ENCODE peak calls at places on chromosomes 12 and 14, in four cellular contexts. B is GM12878, Z is K562, I is stomach. C is an unnamed sample.

GRCh38 chr12:122412851-122413433 is 9.5 kb downstream of the CLIP1 start:
- DNase-seq in B (no peak), Z (no peak), I (no peak), C (no peak)

GRCh38 chr12:39275846-39276245 is 167.1 kb downstream of the KIF21A start:
- DNase-seq in B (no peak), Z (no peak), I (no peak), C (no peak)

GRCh38 chr12:89288959-89289358 is 63.3 kb downstream of the DUSP6 start:
- DNase-seq in B (no peak), Z (no peak), I (no peak), C (no peak)

GRCh38 chr14:23569443-23570151 is 2.0 kb upstream of the AP1G2 start:
- DNase-seq in B (no peak), Z (peak), I (no peak), C (no peak)

GRCh38 chr12:14619731-14620501 is 52.2 kb upstream of the PLBD1 start:
- DNase-seq in B (no peak), Z (no peak), I (peak), C (peak)

GRCh38 chr14:90536511-90537191 is 139.8 kb downstream of the CALM1 start:
- DNase-seq in B (no peak), Z (no peak), I (no peak), C (no peak)

GRCh38 chr12:1518486-1518762 is 76.0 kb downstream of the FBXL14 start:
- DNase-seq in B (no peak), Z (no peak), I (no peak), C (no peak)

GRCh38 chr12:21305666-21306065 is 29.1 kb downstream of the SLCO1A2 start:
- DNase-seq in B (no peak), Z (no peak), I (no peak), C (no peak)

GRCh38 chr14:71931492-71932228 is 569 bp upstream of the RGS6 start:
- DNase-seq in B (no peak), Z (no peak), I (no peak), C (no peak)

GRCh38 chr12:78040111-78040510 is 209.4 kb downstream of the NAV3 start:
- DNase-seq in B (no peak), Z (no peak), I (no peak), C (no peak)

GRCh38 chr12:107079172-107080011 is 14.0 kb downstream of the CRY1 start:
- DNase-seq in B (no peak), Z (peak), I (no peak), C (no peak)

GRCh38 chr14:105258846-105259245 is 10.5 kb downstream of the BTBD6 start:
- DNase-seq in B (no peak), Z (no peak), I (peak), C (peak)

GRCh38 chr14:47541652-47542051 is 133.8 kb downstream of the MDGA2 start:
- DNase-seq in B (no peak), Z (no peak), I (no peak), C (no peak)

GRCh38 chr12:52080403-52081201 is 1.1 kb downstream of the SMIM41 start:
- DNase-seq in B (no peak), Z (no peak), I (no peak), C (no peak)

GRCh38 chr14:61997146-61997545 is 234.9 kb downstream of the SNAPC1 start:
- DNase-seq in B (no peak), Z (no peak), I (no peak), C (no peak)

GRCh38 chr14:68193970-68194634 is 374.5 kb downstream of the RAD51B start:
- DNase-seq in B (no peak), Z (no peak), I (no peak), C (no peak)
- TF ChIP-seq EP300 in B (no peak), Z (no peak), I (no peak), C (peak)

GRCh38 chr14:50678163-50678562 is 10.1 kb upstream of the SAV1 start:
- DNase-seq in B (no peak), Z (no peak), I (no peak), C (no peak)

GRCh38 chr14:50675597-50675996 is 7.5 kb upstream of the SAV1 start:
- DNase-seq in B (no peak), Z (no peak), I (no peak), C (no peak)

GRCh38 chr14:50676814-50677516 is 8.9 kb upstream of the SAV1 start:
- DNase-seq in B (no peak), Z (no peak), I (no peak), C (no peak)

GRCh38 chr14:50679674-50680073 is 11.6 kb upstream of the SAV1 start:
- DNase-seq in B (no peak), Z (no peak), I (no peak), C (no peak)

DNA sequence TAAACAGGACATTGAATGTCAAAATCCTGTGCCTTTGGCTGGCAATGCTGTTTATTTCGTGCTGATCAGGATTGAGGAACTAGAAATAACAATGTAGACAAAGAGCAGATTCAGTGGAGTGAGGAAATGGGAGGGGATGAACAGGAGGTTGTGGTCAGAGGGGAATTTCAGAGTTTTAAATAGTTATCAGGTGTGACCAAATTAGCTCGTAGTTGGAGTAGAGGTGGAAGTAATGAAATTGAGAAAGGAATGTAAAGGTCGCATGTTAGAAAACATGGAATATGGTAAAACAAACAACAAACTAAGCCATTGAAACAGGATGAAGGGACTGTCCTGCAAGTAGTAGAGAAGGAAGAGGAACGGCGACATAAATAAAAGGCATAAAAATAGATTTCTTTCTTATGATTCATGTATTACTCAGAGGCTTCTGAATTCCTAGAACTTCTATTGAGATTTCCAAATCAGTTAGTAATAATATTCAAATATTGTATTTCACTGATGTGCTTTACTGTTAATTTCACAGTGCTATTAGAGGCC is 9.5 kb upstream of the SAV1 start:
- DNase-seq in B (peak), Z (no peak), I (no peak), C (no peak)
- TF ChIP-seq POLR2A in B (no peak), Z (no peak), I (no peak), C (no peak)

DNA sequence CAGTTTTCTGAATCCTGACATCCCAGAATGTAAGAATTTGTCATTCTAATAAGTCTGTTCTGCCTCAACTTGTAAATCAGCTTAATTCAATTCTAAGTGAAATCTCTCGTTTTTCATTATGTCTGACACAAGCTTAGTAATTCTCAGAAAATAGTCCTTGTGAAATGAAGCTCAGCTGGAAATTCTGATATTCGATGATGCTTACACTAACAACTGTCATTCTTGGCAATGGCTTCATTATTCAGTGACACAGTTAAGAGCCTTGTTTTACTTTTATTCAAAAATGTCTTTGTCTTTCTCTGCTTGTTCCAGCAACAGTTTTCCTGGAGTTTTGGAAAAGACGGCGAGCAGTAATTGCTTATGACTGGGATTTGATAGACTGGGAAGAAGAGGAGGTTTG is 131.2 kb downstream of the SLC5A8 start:
- DNase-seq in B (no peak), Z (no peak), I (no peak), C (no peak)
- TF ChIP-seq EP300 in B (no peak), Z (no peak), I (no peak), C (no peak)

DNA sequence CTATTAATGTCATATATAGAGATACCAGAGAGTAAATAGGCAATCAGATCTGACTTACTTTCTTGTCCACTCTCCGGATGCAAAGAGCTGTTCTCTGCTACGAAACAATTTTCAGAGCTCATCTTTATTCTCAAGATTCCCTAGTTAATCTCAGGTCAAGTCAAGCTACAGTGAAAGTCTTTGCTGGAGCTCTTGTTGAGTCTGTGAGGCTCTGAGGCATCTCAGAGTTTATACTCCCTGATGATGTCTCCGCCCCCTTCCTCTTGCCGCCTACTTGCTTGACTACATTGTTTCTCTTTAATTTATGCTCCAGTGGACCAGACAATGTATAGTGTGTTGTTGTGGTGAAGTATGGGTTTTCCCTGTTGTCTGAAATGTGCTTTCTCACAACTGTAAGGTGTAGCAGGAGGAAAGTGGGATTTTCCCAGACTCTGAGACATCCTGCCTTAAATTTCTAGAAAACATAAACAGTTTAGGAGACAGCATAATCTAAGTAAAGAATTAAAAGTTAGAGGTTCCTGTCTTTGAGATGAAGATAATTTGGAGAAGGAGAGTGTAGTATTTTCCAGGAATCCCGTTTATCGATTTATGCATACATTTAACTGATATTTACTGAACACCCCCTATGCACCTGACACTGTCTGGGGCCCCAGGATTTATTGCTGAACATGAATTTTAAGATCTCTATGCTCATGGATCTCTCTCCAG is at the start of gene CD69:
- DNase-seq in B (peak), Z (peak), I (peak), C (peak)
- TF ChIP-seq POLR2A in B (peak), Z (peak), I (no peak), C (peak)

GRCh38 chr14:102295301-102295700 is 9.7 kb downstream of the MOK start:
- DNase-seq in B (no peak), Z (no peak), I (no peak), C (no peak)

GRCh38 chr14:102293784-102294183 is 11.2 kb downstream of the MOK start:
- DNase-seq in B (no peak), Z (no peak), I (no peak), C (no peak)

GRCh38 chr14:102297436-102298170 is 7.4 kb downstream of the MOK start:
- DNase-seq in B (no peak), Z (no peak), I (no peak), C (no peak)

GRCh38 chr14:102288139-102288538 is 16.8 kb downstream of the MOK start:
- DNase-seq in B (no peak), Z (no peak), I (no peak), C (no peak)

GRCh38 chr14:102292446-102292845 is 12.5 kb downstream of the MOK start:
- DNase-seq in B (no peak), Z (no peak), I (no peak), C (no peak)
- TF ChIP-seq EP300 in B (no peak), Z (no peak), I (no peak), C (no peak)

C was measured in transverse colon.